ENCODE peak calls at places on chromosomes 2 and 18, in five cellular contexts. L, T, K, C and J are unnamed samples.
A peak's percentile ranks its signal among the peaks of the same experiment; 100 is the strongest.

GRCh38 chr2:48548871-48549270 is 18.9 kb downstream of the STON1 start:
- DNase-seq in L (no peak), T (no peak), K (no peak), C (no peak), J (no peak)

GRCh38 chr2:85754313-85755095 is 713 bp downstream of the ATOH8 start:
- DNase-seq in L (peak; percentile 7), T (peak; percentile 39), K (peak; percentile 17), C (peak; percentile 44), J (peak; percentile 21)

GRCh38 chr18:43078485-43079092 is 36.9 kb downstream of the RIT2 start:
- DNase-seq in L (no peak), T (no peak), K (no peak), C (no peak), J (no peak)

GRCh38 chr2:28507806-28508764 is 12.2 kb downstream of the PLB1 start:
- DNase-seq in L (no peak), T (peak; percentile 42), K (no peak), C (no peak), J (peak; percentile 23)

GRCh38 chr2:70966681-70967080 is 11.7 kb upstream of the ANKRD53 start:
- DNase-seq in L (no peak), T (no peak), K (no peak), C (no peak), J (no peak)

GRCh38 chr2:9656270-9656766 is 25.5 kb upstream of the YWHAQ start:
- DNase-seq in L (peak; percentile 20), T (peak; percentile 49), K (no peak), C (peak; percentile 89), J (peak; percentile 79)

GRCh38 chr2:8270699-8271098 is 411.2 kb upstream of the ID2 start:
- DNase-seq in L (no peak), T (no peak), K (no peak), C (no peak), J (no peak)

GRCh38 chr2:10477443-10478297 is 29.5 kb upstream of the ODC1 start:
- DNase-seq in L (no peak), T (no peak), K (no peak), C (no peak), J (no peak)

GRCh38 chr2:200703132-200703925 is 108.4 kb upstream of the BZW1 start:
- DNase-seq in L (no peak), T (no peak), K (peak; percentile 19), C (peak; percentile 90), J (peak; percentile 26)

GRCh38 chr2:139864821-139865302 is 1084.7 kb upstream of the NXPH2 start:
- DNase-seq in L (no peak), T (no peak), K (no peak), C (peak; percentile 59), J (no peak)

GRCh38 chr2:86622409-86622877 is 1.2 kb downstream of the RNF103 start:
- DNase-seq in L (no peak), T (peak; percentile 43), K (no peak), C (peak; percentile 17), J (peak; percentile 42)

GRCh38 chr2:96138146-96139145 is at the start of gene ASTL:
- DNase-seq in L (no peak), T (peak; percentile 75), K (no peak), C (peak; percentile 49), J (peak; percentile 66)

GRCh38 chr18:50045126-50045525 is 149.8 kb downstream of the MYO5B start:
- DNase-seq in L (no peak), T (no peak), K (no peak), C (no peak), J (no peak)

GRCh38 chr2:225781991-225782390 is 382.5 kb downstream of the NYAP2 start:
- DNase-seq in L (no peak), T (no peak), K (no peak), C (no peak), J (no peak)

GRCh38 chr2:196463706-196464105 is 175.8 kb upstream of the CCDC150 start:
- DNase-seq in L (no peak), T (no peak), K (no peak), C (no peak), J (no peak)

GRCh38 chr2:59885536-59885935 is 667.9 kb downstream of the BCL11A start:
- DNase-seq in L (no peak), T (peak; percentile 11), K (no peak), C (no peak), J (no peak)

GRCh38 chr2:233791883-233792329 is 13.8 kb downstream of the MROH2A start:
- DNase-seq in L (no peak), T (no peak), K (no peak), C (no peak), J (no peak)

GRCh38 chr2:60819155-60819862 is 62.1 kb upstream of the REL start:
- DNase-seq in L (peak; percentile 33), T (peak; percentile 82), K (no peak), C (no peak), J (peak; percentile 78)

GRCh38 chr2:233084488-233084887 is 24.3 kb downstream of the INPP5D start:
- DNase-seq in L (no peak), T (peak; percentile 50), K (no peak), C (peak; percentile 44), J (peak; percentile 46)

GRCh38 chr2:42794271-42795046 is 2.1 kb upstream of the HAAO start:
- DNase-seq in L (no peak), T (no peak), K (no peak), C (peak; percentile 38), J (no peak)

GRCh38 chr2:579351-579886 is 97.8 kb downstream of the TMEM18 start:
- DNase-seq in L (no peak), T (no peak), K (no peak), C (no peak), J (no peak)

GRCh38 chr18:64244571-64244970 is 95.7 kb upstream of the LINC00305 start:
- DNase-seq in L (no peak), T (no peak), K (peak; percentile 57), C (peak; percentile 0), J (no peak)

GRCh38 chr2:237708961-237709360 is 81.6 kb downstream of the LRRFIP1 start:
- DNase-seq in L (no peak), T (no peak), K (no peak), C (no peak), J (no peak)

GRCh38 chr18:50715919-50716318 is 103.9 kb downstream of the MRO start:
- DNase-seq in L (no peak), T (no peak), K (no peak), C (peak; percentile 10), J (no peak)

GRCh38 chr2:54723300-54724149 is at the start of gene EML6:
- DNase-seq in L (peak; percentile 90), T (peak; percentile 97), K (peak; percentile 95), C (peak; percentile 98), J (peak; percentile 97)

GRCh38 chr2:203077458-203077857 is 62.8 kb downstream of the NBEAL1 start:
- DNase-seq in L (no peak), T (no peak), K (no peak), C (peak; percentile 54), J (no peak)

GRCh38 chr2:61763605-61764034 is 90.2 kb downstream of the FAM161A start:
- DNase-seq in L (peak; percentile 12), T (peak; percentile 62), K (peak; percentile 83), C (peak; percentile 90), J (no peak)

GRCh38 chr2:59322005-59322404 is 1080.9 kb upstream of the FANCL start:
- DNase-seq in L (no peak), T (no peak), K (no peak), C (no peak), J (no peak)

GRCh38 chr2:62325398-62325797 is 129.5 kb downstream of the B3GNT2 start:
- DNase-seq in L (no peak), T (no peak), K (no peak), C (no peak), J (no peak)

GRCh38 chr2:186135697-186136096 is 350.4 kb upstream of the ZC3H15 start:
- DNase-seq in L (no peak), T (no peak), K (no peak), C (peak; percentile 1), J (no peak)

GRCh38 chr2:120344214-120344990 is 1.5 kb upstream of the INHBB start:
- DNase-seq in L (no peak), T (peak; percentile 19), K (peak; percentile 3), C (no peak), J (peak; percentile 14)

GRCh38 chr2:215753808-215754207 is 259.5 kb downstream of the MREG start:
- DNase-seq in L (no peak), T (no peak), K (no peak), C (no peak), J (no peak)

GRCh38 chr2:61647044-61647443 is 108.9 kb upstream of the XPO1 start:
- DNase-seq in L (no peak), T (no peak), K (no peak), C (no peak), J (no peak)

GRCh38 chr2:151668737-151669136 is 65.5 kb downstream of the NEB start:
- DNase-seq in L (no peak), T (no peak), K (no peak), C (no peak), J (no peak)

GRCh38 chr2:144704696-144705095 is 184.8 kb upstream of the ZEB2 start:
- DNase-seq in L (no peak), T (no peak), K (no peak), C (no peak), J (no peak)

GRCh38 chr2:107259411-107260195 is 373.6 kb upstream of the ST6GAL2 start:
- DNase-seq in L (no peak), T (no peak), K (no peak), C (no peak), J (no peak)

GRCh38 chr2:233354971-233355574 is 779 bp downstream of the DGKD start:
- DNase-seq in L (no peak), T (no peak), K (peak; percentile 9), C (peak; percentile 24), J (peak; percentile 25)